ENCODE peak calls at places on chromosomes 6 and 20, in eight cellular contexts. One of them, this sample, is unnamed.

GRCh38 chr6:170176621-170177382 is 114.1 kb downstream of the DLL1 start:
- DNase-seq in NB4: no peak
- DNase-seq in activated CD8-positive, alpha-beta T cell treated with anti-CD3 and anti-CD28 coated beads for 36 hours: no peak
- DNase-seq in CMK: no peak
- DNase-seq in cardiac fibroblast: no peak
- DNase-seq in neural crest cell: no peak
- DNase-seq in NCI-H345: peak
- DNase-seq in aorta: no peak
- DNase-seq in this sample: no peak

GRCh38 chr20:36367907-36368306 is 61.8 kb downstream of the DLGAP4 start:
- DNase-seq in NB4: no peak
- DNase-seq in activated CD8-positive, alpha-beta T cell treated with anti-CD3 and anti-CD28 coated beads for 36 hours: no peak
- DNase-seq in CMK: no peak
- DNase-seq in cardiac fibroblast: no peak
- DNase-seq in neural crest cell: no peak
- DNase-seq in NCI-H345: no peak
- DNase-seq in aorta: no peak
- DNase-seq in this sample: no peak

GRCh38 chr6:123763904-123764303 is 39.8 kb upstream of the NKAIN2 start:
- DNase-seq in NB4: no peak
- DNase-seq in activated CD8-positive, alpha-beta T cell treated with anti-CD3 and anti-CD28 coated beads for 36 hours: no peak
- DNase-seq in CMK: no peak
- DNase-seq in cardiac fibroblast: no peak
- DNase-seq in neural crest cell: no peak
- DNase-seq in NCI-H345: no peak
- DNase-seq in aorta: no peak
- DNase-seq in this sample: no peak

GRCh38 chr6:116680880-116681672 is at the start of gene KPNA5:
- DNase-seq in NB4: peak
- DNase-seq in activated CD8-positive, alpha-beta T cell treated with anti-CD3 and anti-CD28 coated beads for 36 hours: peak
- DNase-seq in CMK: peak
- DNase-seq in cardiac fibroblast: peak
- DNase-seq in neural crest cell: peak
- DNase-seq in NCI-H345: peak
- DNase-seq in aorta: peak
- DNase-seq in this sample: peak

GRCh38 chr20:5779071-5779470 is 28.9 kb downstream of the SHLD1 start:
- DNase-seq in NB4: no peak
- DNase-seq in activated CD8-positive, alpha-beta T cell treated with anti-CD3 and anti-CD28 coated beads for 36 hours: no peak
- DNase-seq in CMK: no peak
- DNase-seq in cardiac fibroblast: no peak
- DNase-seq in neural crest cell: no peak
- DNase-seq in NCI-H345: no peak
- DNase-seq in aorta: no peak
- DNase-seq in this sample: no peak

GRCh38 chr6:168060521-168060931 is 18.5 kb downstream of the FRMD1 start:
- DNase-seq in NB4: no peak
- DNase-seq in activated CD8-positive, alpha-beta T cell treated with anti-CD3 and anti-CD28 coated beads for 36 hours: no peak
- DNase-seq in CMK: no peak
- DNase-seq in cardiac fibroblast: peak
- DNase-seq in neural crest cell: peak
- DNase-seq in NCI-H345: peak
- DNase-seq in aorta: peak
- DNase-seq in this sample: no peak

GRCh38 chr6:48449002-48449401 is 338.0 kb upstream of the PTCHD4 start:
- DNase-seq in NB4: peak
- DNase-seq in activated CD8-positive, alpha-beta T cell treated with anti-CD3 and anti-CD28 coated beads for 36 hours: no peak
- DNase-seq in CMK: no peak
- DNase-seq in cardiac fibroblast: peak
- DNase-seq in neural crest cell: no peak
- DNase-seq in NCI-H345: no peak
- DNase-seq in aorta: no peak
- DNase-seq in this sample: no peak

GRCh38 chr20:38201356-38201755 is 36.3 kb upstream of the TGM2 start:
- DNase-seq in NB4: peak
- DNase-seq in activated CD8-positive, alpha-beta T cell treated with anti-CD3 and anti-CD28 coated beads for 36 hours: no peak
- DNase-seq in CMK: no peak
- DNase-seq in cardiac fibroblast: peak
- DNase-seq in neural crest cell: no peak
- DNase-seq in NCI-H345: no peak
- DNase-seq in aorta: peak
- DNase-seq in this sample: no peak

GRCh38 chr6:98470821-98471220 is 363.6 kb upstream of the POU3F2 start:
- DNase-seq in NB4: no peak
- DNase-seq in activated CD8-positive, alpha-beta T cell treated with anti-CD3 and anti-CD28 coated beads for 36 hours: no peak
- DNase-seq in CMK: no peak
- DNase-seq in cardiac fibroblast: no peak
- DNase-seq in neural crest cell: no peak
- DNase-seq in NCI-H345: no peak
- DNase-seq in aorta: no peak
- DNase-seq in this sample: no peak

GRCh38 chr6:129750390-129750789 is 40.4 kb upstream of the ARHGAP18 start:
- DNase-seq in NB4: no peak
- DNase-seq in activated CD8-positive, alpha-beta T cell treated with anti-CD3 and anti-CD28 coated beads for 36 hours: no peak
- DNase-seq in CMK: no peak
- DNase-seq in cardiac fibroblast: peak
- DNase-seq in neural crest cell: no peak
- DNase-seq in NCI-H345: no peak
- DNase-seq in aorta: no peak
- DNase-seq in this sample: no peak

GRCh38 chr6:19892250-19892649 is 55.1 kb downstream of the ID4 start:
- DNase-seq in NB4: no peak
- DNase-seq in activated CD8-positive, alpha-beta T cell treated with anti-CD3 and anti-CD28 coated beads for 36 hours: no peak
- DNase-seq in CMK: no peak
- DNase-seq in cardiac fibroblast: no peak
- DNase-seq in neural crest cell: no peak
- DNase-seq in NCI-H345: peak
- DNase-seq in aorta: no peak
- DNase-seq in this sample: no peak

GRCh38 chr6:62645274-62645673 is 359.2 kb upstream of the KHDRBS2 start:
- DNase-seq in NB4: no peak
- DNase-seq in activated CD8-positive, alpha-beta T cell treated with anti-CD3 and anti-CD28 coated beads for 36 hours: no peak
- DNase-seq in CMK: no peak
- DNase-seq in cardiac fibroblast: no peak
- DNase-seq in neural crest cell: no peak
- DNase-seq in NCI-H345: no peak
- DNase-seq in aorta: no peak
- DNase-seq in this sample: no peak

GRCh38 chr6:47153066-47153755 is 111.1 kb upstream of the ADGRF1 start:
- DNase-seq in NB4: no peak
- DNase-seq in activated CD8-positive, alpha-beta T cell treated with anti-CD3 and anti-CD28 coated beads for 36 hours: no peak
- DNase-seq in CMK: no peak
- DNase-seq in cardiac fibroblast: peak
- DNase-seq in neural crest cell: no peak
- DNase-seq in NCI-H345: no peak
- DNase-seq in aorta: no peak
- DNase-seq in this sample: no peak

GRCh38 chr6:109308018-109308492 is 74.2 kb downstream of the CD164 start:
- DNase-seq in NB4: peak
- DNase-seq in activated CD8-positive, alpha-beta T cell treated with anti-CD3 and anti-CD28 coated beads for 36 hours: peak
- DNase-seq in CMK: no peak
- DNase-seq in cardiac fibroblast: peak
- DNase-seq in neural crest cell: no peak
- DNase-seq in NCI-H345: no peak
- DNase-seq in aorta: peak
- DNase-seq in this sample: no peak

GRCh38 chr6:119355890-119356289 is 6.3 kb upstream of the MAN1A1 start:
- DNase-seq in NB4: no peak
- DNase-seq in activated CD8-positive, alpha-beta T cell treated with anti-CD3 and anti-CD28 coated beads for 36 hours: no peak
- DNase-seq in CMK: no peak
- DNase-seq in cardiac fibroblast: no peak
- DNase-seq in neural crest cell: no peak
- DNase-seq in NCI-H345: no peak
- DNase-seq in aorta: no peak
- DNase-seq in this sample: no peak

GRCh38 chr6:24122139-24122538 is 3.9 kb upstream of the NRSN1 start:
- DNase-seq in NB4: no peak
- DNase-seq in activated CD8-positive, alpha-beta T cell treated with anti-CD3 and anti-CD28 coated beads for 36 hours: no peak
- DNase-seq in CMK: no peak
- DNase-seq in cardiac fibroblast: no peak
- DNase-seq in neural crest cell: no peak
- DNase-seq in NCI-H345: no peak
- DNase-seq in aorta: no peak
- DNase-seq in this sample: no peak

GRCh38 chr20:9517297-9518134 is 3.1 kb downstream of the LAMP5 start:
- DNase-seq in NB4: no peak
- DNase-seq in activated CD8-positive, alpha-beta T cell treated with anti-CD3 and anti-CD28 coated beads for 36 hours: no peak
- DNase-seq in CMK: no peak
- DNase-seq in cardiac fibroblast: no peak
- DNase-seq in neural crest cell: no peak
- DNase-seq in NCI-H345: no peak
- DNase-seq in aorta: no peak
- DNase-seq in this sample: no peak

GRCh38 chr6:13573669-13574110 is 711 bp upstream of the SIRT5 start:
- DNase-seq in NB4: no peak
- DNase-seq in activated CD8-positive, alpha-beta T cell treated with anti-CD3 and anti-CD28 coated beads for 36 hours: peak
- DNase-seq in CMK: peak
- DNase-seq in cardiac fibroblast: peak
- DNase-seq in neural crest cell: no peak
- DNase-seq in NCI-H345: no peak
- DNase-seq in aorta: peak
- DNase-seq in this sample: no peak

GRCh38 chr6:166194885-166195860 is 27.5 kb upstream of the TBXT start:
- DNase-seq in NB4: peak
- DNase-seq in activated CD8-positive, alpha-beta T cell treated with anti-CD3 and anti-CD28 coated beads for 36 hours: no peak
- DNase-seq in CMK: no peak
- DNase-seq in cardiac fibroblast: no peak
- DNase-seq in neural crest cell: no peak
- DNase-seq in NCI-H345: no peak
- DNase-seq in aorta: no peak
- DNase-seq in this sample: no peak

GRCh38 chr20:44092551-44093248 is 94.3 kb downstream of the JPH2 start:
- DNase-seq in NB4: peak
- DNase-seq in activated CD8-positive, alpha-beta T cell treated with anti-CD3 and anti-CD28 coated beads for 36 hours: peak
- DNase-seq in CMK: no peak
- DNase-seq in cardiac fibroblast: peak
- DNase-seq in neural crest cell: peak
- DNase-seq in NCI-H345: peak
- DNase-seq in aorta: no peak
- DNase-seq in this sample: no peak

GRCh38 chr6:16392010-16392409 is 153.6 kb downstream of the GMPR start:
- DNase-seq in NB4: no peak
- DNase-seq in activated CD8-positive, alpha-beta T cell treated with anti-CD3 and anti-CD28 coated beads for 36 hours: no peak
- DNase-seq in CMK: no peak
- DNase-seq in cardiac fibroblast: no peak
- DNase-seq in neural crest cell: no peak
- DNase-seq in NCI-H345: no peak
- DNase-seq in aorta: no peak
- DNase-seq in this sample: no peak